ENCODE peak calls at places on chromosome 12, in eight cellular contexts. One of them, this sample, is unnamed.

GRCh38 chr12:128823216-128823915 is 392 bp downstream of the SLC15A4 start:
- DNase-seq in MM.1S: peak; percentile 10
- DNase-seq in tibial nerve: no peak
- DNase-seq in heart right ventricle: no peak
- DNase-seq in tibial artery: no peak
- DNase-seq in PC-3: peak; percentile 45
- DNase-seq in left ventricle myocardium inferior: peak; percentile 37
- DNase-seq in mammary epithelial cell: peak; percentile 48
- DNase-seq in this sample: peak; percentile 26

GRCh38 chr12:131001493-131001892 is 47.8 kb downstream of the ADGRD1 start:
- DNase-seq in MM.1S: no peak
- DNase-seq in tibial nerve: no peak
- DNase-seq in heart right ventricle: no peak
- DNase-seq in tibial artery: no peak
- DNase-seq in PC-3: no peak
- DNase-seq in left ventricle myocardium inferior: no peak
- DNase-seq in mammary epithelial cell: no peak
- DNase-seq in this sample: no peak

GRCh38 chr12:38744056-38744455 is 161.3 kb downstream of the CPNE8 start:
- DNase-seq in MM.1S: no peak
- DNase-seq in tibial nerve: no peak
- DNase-seq in heart right ventricle: no peak
- DNase-seq in tibial artery: no peak
- DNase-seq in PC-3: no peak
- DNase-seq in left ventricle myocardium inferior: no peak
- DNase-seq in mammary epithelial cell: no peak
- DNase-seq in this sample: no peak

GRCh38 chr12:3132636-3133409 is 55.6 kb downstream of the TSPAN9 start:
- DNase-seq in MM.1S: no peak
- DNase-seq in tibial nerve: no peak
- DNase-seq in heart right ventricle: peak; percentile 77
- DNase-seq in tibial artery: no peak
- DNase-seq in PC-3: no peak
- DNase-seq in left ventricle myocardium inferior: peak; percentile 71
- DNase-seq in mammary epithelial cell: no peak
- DNase-seq in this sample: no peak

GRCh38 chr12:103589517-103589916 is 2.4 kb downstream of the STAB2 start:
- DNase-seq in MM.1S: peak; percentile 48
- DNase-seq in tibial nerve: no peak
- DNase-seq in heart right ventricle: no peak
- DNase-seq in tibial artery: no peak
- DNase-seq in PC-3: no peak
- DNase-seq in left ventricle myocardium inferior: no peak
- DNase-seq in mammary epithelial cell: no peak
- DNase-seq in this sample: no peak

GRCh38 chr12:51932218-51933076 is 19.1 kb upstream of the ACVR1B start:
- DNase-seq in MM.1S: no peak
- DNase-seq in tibial nerve: no peak
- DNase-seq in heart right ventricle: no peak
- DNase-seq in tibial artery: no peak
- DNase-seq in PC-3: no peak
- DNase-seq in left ventricle myocardium inferior: no peak
- DNase-seq in mammary epithelial cell: no peak
- DNase-seq in this sample: no peak

GRCh38 chr12:59403259-59403932 is 192.4 kb upstream of the SLC16A7 start:
- DNase-seq in MM.1S: peak; percentile 56
- DNase-seq in tibial nerve: peak; percentile 23
- DNase-seq in heart right ventricle: peak; percentile 41
- DNase-seq in tibial artery: peak; percentile 66
- DNase-seq in PC-3: peak; percentile 77
- DNase-seq in left ventricle myocardium inferior: no peak
- DNase-seq in mammary epithelial cell: peak; percentile 42
- DNase-seq in this sample: no peak

GRCh38 chr12:62601765-62602444 is 135.3 kb downstream of the MON2 start:
- DNase-seq in MM.1S: peak; percentile 22
- DNase-seq in tibial nerve: no peak
- DNase-seq in heart right ventricle: no peak
- DNase-seq in tibial artery: no peak
- DNase-seq in PC-3: no peak
- DNase-seq in left ventricle myocardium inferior: no peak
- DNase-seq in mammary epithelial cell: no peak
- DNase-seq in this sample: no peak

GRCh38 chr12:2264622-2265306 is 212.0 kb downstream of the CACNA1C start:
- DNase-seq in MM.1S: no peak
- DNase-seq in tibial nerve: no peak
- DNase-seq in heart right ventricle: no peak
- DNase-seq in tibial artery: peak; percentile 75
- DNase-seq in PC-3: no peak
- DNase-seq in left ventricle myocardium inferior: no peak
- DNase-seq in mammary epithelial cell: peak; percentile 37
- DNase-seq in this sample: no peak

GRCh38 chr12:82650627-82651337 is 35.9 kb upstream of the TMTC2 start:
- DNase-seq in MM.1S: peak; percentile 75
- DNase-seq in tibial nerve: no peak
- DNase-seq in heart right ventricle: peak; percentile 33
- DNase-seq in tibial artery: no peak
- DNase-seq in PC-3: peak; percentile 98
- DNase-seq in left ventricle myocardium inferior: peak; percentile 33
- DNase-seq in mammary epithelial cell: peak; percentile 97
- DNase-seq in this sample: no peak

GRCh38 chr12:9039397-9039977 is 50.1 kb downstream of the KLRG1 start:
- DNase-seq in MM.1S: peak; percentile 68
- DNase-seq in tibial nerve: no peak
- DNase-seq in heart right ventricle: no peak
- DNase-seq in tibial artery: no peak
- DNase-seq in PC-3: peak; percentile 64
- DNase-seq in left ventricle myocardium inferior: no peak
- DNase-seq in mammary epithelial cell: peak; percentile 36
- DNase-seq in this sample: no peak

DNA sequence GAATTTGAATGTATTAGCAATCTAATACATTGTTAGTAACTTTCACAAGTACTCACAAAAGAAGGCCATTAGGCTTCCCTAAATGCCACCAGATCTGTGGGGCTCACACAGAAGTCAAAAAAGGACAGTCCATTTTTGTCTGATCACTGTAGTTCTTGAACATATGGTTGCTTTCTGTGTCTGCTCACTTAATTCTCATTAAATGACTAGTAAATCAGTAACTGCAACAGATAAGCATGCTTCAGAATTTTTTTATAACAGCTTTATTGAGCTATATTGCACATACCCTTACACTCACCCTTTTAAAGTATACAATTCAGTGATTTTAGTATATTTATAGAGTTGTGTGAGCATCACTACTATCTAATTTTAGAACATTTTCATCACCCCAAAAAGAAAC is 71.4 kb downstream of the DENND5B start:
- DNase-seq in MM.1S: no peak
- DNase-seq in tibial nerve: no peak
- DNase-seq in heart right ventricle: no peak
- DNase-seq in tibial artery: no peak
- DNase-seq in PC-3: no peak
- DNase-seq in left ventricle myocardium inferior: no peak
- DNase-seq in mammary epithelial cell: no peak
- DNase-seq in this sample: no peak
- H3K4me1 ChIP-seq in MM.1S: peaks cover 10% of the 10 kb centered on the region
- H3K4me1 ChIP-seq in tibial nerve: peaks cover 38% of the 10 kb centered on the region
- H3K4me1 ChIP-seq in heart right ventricle: peaks cover 63% of the 10 kb centered on the region
- H3K4me1 ChIP-seq in tibial artery: peaks cover 18% of the 10 kb centered on the region
- H3K4me1 ChIP-seq in PC-3: peaks cover 47% of the 10 kb centered on the region
- H3K4me1 ChIP-seq in left ventricle myocardium inferior: peaks cover 75% of the 10 kb centered on the region
- H3K4me1 ChIP-seq in mammary epithelial cell: peaks cover 28% of the 10 kb centered on the region
- H3K4me1 ChIP-seq in this sample: no peaks in the 10 kb centered on the region

GRCh38 chr12:6965714-6966113 is 4.8 kb downstream of the PHB2 start:
- DNase-seq in MM.1S: no peak
- DNase-seq in tibial nerve: no peak
- DNase-seq in heart right ventricle: no peak
- DNase-seq in tibial artery: no peak
- DNase-seq in PC-3: no peak
- DNase-seq in left ventricle myocardium inferior: no peak
- DNase-seq in mammary epithelial cell: no peak
- DNase-seq in this sample: no peak

GRCh38 chr12:6965026-6965661 is 5.3 kb downstream of the PHB2 start:
- DNase-seq in MM.1S: peak; percentile 86
- DNase-seq in tibial nerve: no peak
- DNase-seq in heart right ventricle: peak; percentile 90
- DNase-seq in tibial artery: peak; percentile 89
- DNase-seq in PC-3: peak; percentile 64
- DNase-seq in left ventricle myocardium inferior: peak; percentile 87
- DNase-seq in mammary epithelial cell: peak; percentile 82
- DNase-seq in this sample: peak; percentile 81

GRCh38 chr12:6964605-6965025 is 5.8 kb downstream of the PHB2 start:
- DNase-seq in MM.1S: peak; percentile 5
- DNase-seq in tibial nerve: no peak
- DNase-seq in heart right ventricle: no peak
- DNase-seq in tibial artery: no peak
- DNase-seq in PC-3: no peak
- DNase-seq in left ventricle myocardium inferior: no peak
- DNase-seq in mammary epithelial cell: no peak
- DNase-seq in this sample: no peak

GRCh38 chr12:6967548-6968100 is 2.8 kb downstream of the PHB2 start:
- DNase-seq in MM.1S: no peak
- DNase-seq in tibial nerve: no peak
- DNase-seq in heart right ventricle: no peak
- DNase-seq in tibial artery: no peak
- DNase-seq in PC-3: no peak
- DNase-seq in left ventricle myocardium inferior: no peak
- DNase-seq in mammary epithelial cell: no peak
- DNase-seq in this sample: no peak

GRCh38 chr12:6966351-6966750 is 4.1 kb downstream of the PHB2 start:
- DNase-seq in MM.1S: peak; percentile 3
- DNase-seq in tibial nerve: no peak
- DNase-seq in heart right ventricle: no peak
- DNase-seq in tibial artery: no peak
- DNase-seq in PC-3: no peak
- DNase-seq in left ventricle myocardium inferior: no peak
- DNase-seq in mammary epithelial cell: no peak
- DNase-seq in this sample: no peak
- H3K4me1 ChIP-seq in MM.1S: peaks cover 37% of the 10 kb centered on the region
- H3K4me1 ChIP-seq in tibial nerve: peaks cover 62% of the 10 kb centered on the region
- H3K4me1 ChIP-seq in heart right ventricle: peaks cover 44% of the 10 kb centered on the region
- H3K4me1 ChIP-seq in tibial artery: peaks cover 46% of the 10 kb centered on the region
- H3K4me1 ChIP-seq in PC-3: peaks cover 23% of the 10 kb centered on the region
- H3K4me1 ChIP-seq in left ventricle myocardium inferior: peaks cover 67% of the 10 kb centered on the region
- H3K4me1 ChIP-seq in mammary epithelial cell: peaks cover 43% of the 10 kb centered on the region
- H3K4me1 ChIP-seq in this sample: peaks cover 47% of the 10 kb centered on the region

GRCh38 chr12:68624933-68625332 is 14.2 kb downstream of the RAP1B start:
- DNase-seq in MM.1S: no peak
- DNase-seq in tibial nerve: no peak
- DNase-seq in heart right ventricle: no peak
- DNase-seq in tibial artery: no peak
- DNase-seq in PC-3: no peak
- DNase-seq in left ventricle myocardium inferior: no peak
- DNase-seq in mammary epithelial cell: no peak
- DNase-seq in this sample: no peak
- H3K4me1 ChIP-seq in MM.1S: peaks cover 41% of the 10 kb centered on the region
- H3K4me1 ChIP-seq in tibial nerve: peaks cover 64% of the 10 kb centered on the region
- H3K4me1 ChIP-seq in heart right ventricle: peaks cover 60% of the 10 kb centered on the region
- H3K4me1 ChIP-seq in tibial artery: peaks cover 47% of the 10 kb centered on the region
- H3K4me1 ChIP-seq in PC-3: peaks cover 4% of the 10 kb centered on the region
- H3K4me1 ChIP-seq in left ventricle myocardium inferior: peaks cover 65% of the 10 kb centered on the region
- H3K4me1 ChIP-seq in mammary epithelial cell: peaks cover 21% of the 10 kb centered on the region
- H3K4me1 ChIP-seq in this sample: peaks cover 72% of the 10 kb centered on the region

GRCh38 chr12:132494294-132495164 is 4.6 kb downstream of the FBRSL1 start:
- DNase-seq in MM.1S: no peak
- DNase-seq in tibial nerve: no peak
- DNase-seq in heart right ventricle: no peak
- DNase-seq in tibial artery: no peak
- DNase-seq in PC-3: peak; percentile 46
- DNase-seq in left ventricle myocardium inferior: no peak
- DNase-seq in mammary epithelial cell: no peak
- DNase-seq in this sample: no peak
- H3K4me1 ChIP-seq in MM.1S: no peaks in the 10 kb centered on the region
- H3K4me1 ChIP-seq in tibial nerve: peaks cover 87% of the 10 kb centered on the region
- H3K4me1 ChIP-seq in heart right ventricle: peaks cover 89% of the 10 kb centered on the region
- H3K4me1 ChIP-seq in tibial artery: peaks cover 83% of the 10 kb centered on the region
- H3K4me1 ChIP-seq in PC-3: peaks cover 31% of the 10 kb centered on the region
- H3K4me1 ChIP-seq in left ventricle myocardium inferior: peaks cover 90% of the 10 kb centered on the region
- H3K4me1 ChIP-seq in mammary epithelial cell: peaks cover 42% of the 10 kb centered on the region
- H3K4me1 ChIP-seq in this sample: peaks cover 66% of the 10 kb centered on the region

DNA sequence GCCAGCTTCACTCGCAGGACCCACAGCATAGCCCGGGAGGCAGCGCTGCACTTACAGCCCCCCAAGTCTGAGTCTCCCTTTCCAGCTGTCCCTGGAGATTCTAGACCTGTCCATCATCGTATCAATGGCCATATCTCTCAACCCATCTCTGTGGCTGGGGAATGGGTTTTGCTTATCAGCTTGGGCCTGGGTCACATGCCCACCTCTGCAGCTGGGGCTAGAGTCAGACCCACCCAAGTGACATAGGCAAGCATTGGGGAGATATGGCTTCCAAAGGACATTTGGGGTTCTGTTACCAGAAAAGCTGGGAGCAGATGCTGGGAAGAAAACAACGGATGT is 14.0 kb downstream of the P2RX4 start:
- DNase-seq in MM.1S: no peak
- DNase-seq in tibial nerve: no peak
- DNase-seq in heart right ventricle: no peak
- DNase-seq in tibial artery: no peak
- DNase-seq in PC-3: no peak
- DNase-seq in left ventricle myocardium inferior: no peak
- DNase-seq in mammary epithelial cell: no peak
- DNase-seq in this sample: no peak
- H3K4me1 ChIP-seq in MM.1S: peaks cover 4% of the 10 kb centered on the region
- H3K4me1 ChIP-seq in tibial nerve: no peaks in the 10 kb centered on the region
- H3K4me1 ChIP-seq in heart right ventricle: no peaks in the 10 kb centered on the region
- H3K4me1 ChIP-seq in tibial artery: no peaks in the 10 kb centered on the region
- H3K4me1 ChIP-seq in PC-3: peaks cover 12% of the 10 kb centered on the region
- H3K4me1 ChIP-seq in left ventricle myocardium inferior: no peaks in the 10 kb centered on the region
- H3K4me1 ChIP-seq in mammary epithelial cell: no peaks in the 10 kb centered on the region
- H3K4me1 ChIP-seq in this sample: peaks cover 46% of the 10 kb centered on the region

GRCh38 chr12:53199700-53200099 is 7.4 kb downstream of the ITGB7 start:
- DNase-seq in MM.1S: peak; percentile 39
- DNase-seq in tibial nerve: no peak
- DNase-seq in heart right ventricle: no peak
- DNase-seq in tibial artery: no peak
- DNase-seq in PC-3: no peak
- DNase-seq in left ventricle myocardium inferior: no peak
- DNase-seq in mammary epithelial cell: no peak
- DNase-seq in this sample: no peak
- H3K4me1 ChIP-seq in MM.1S: peaks cover 38% of the 10 kb centered on the region
- H3K4me1 ChIP-seq in tibial nerve: peaks cover 18% of the 10 kb centered on the region
- H3K4me1 ChIP-seq in heart right ventricle: peaks cover 11% of the 10 kb centered on the region
- H3K4me1 ChIP-seq in tibial artery: peaks cover 9% of the 10 kb centered on the region
- H3K4me1 ChIP-seq in PC-3: peaks cover 10% of the 10 kb centered on the region
- H3K4me1 ChIP-seq in left ventricle myocardium inferior: peaks cover 14% of the 10 kb centered on the region
- H3K4me1 ChIP-seq in mammary epithelial cell: peaks cover 12% of the 10 kb centered on the region
- H3K4me1 ChIP-seq in this sample: peaks cover 80% of the 10 kb centered on the region

GRCh38 chr12:110577717-110578521 is 5.2 kb downstream of the PPTC7 start:
- DNase-seq in MM.1S: no peak
- DNase-seq in tibial nerve: no peak
- DNase-seq in heart right ventricle: no peak
- DNase-seq in tibial artery: no peak
- DNase-seq in PC-3: peak; percentile 99
- DNase-seq in left ventricle myocardium inferior: no peak
- DNase-seq in mammary epithelial cell: peak; percentile 99
- DNase-seq in this sample: peak; percentile 37
- H3K4me1 ChIP-seq in MM.1S: peaks cover 4% of the 10 kb centered on the region
- H3K4me1 ChIP-seq in tibial nerve: peaks cover 70% of the 10 kb centered on the region
- H3K4me1 ChIP-seq in heart right ventricle: peaks cover 87% of the 10 kb centered on the region
- H3K4me1 ChIP-seq in tibial artery: peaks cover 53% of the 10 kb centered on the region
- H3K4me1 ChIP-seq in PC-3: peaks cover 51% of the 10 kb centered on the region
- H3K4me1 ChIP-seq in left ventricle myocardium inferior: peaks cover 98% of the 10 kb centered on the region
- H3K4me1 ChIP-seq in mammary epithelial cell: peaks cover 45% of the 10 kb centered on the region
- H3K4me1 ChIP-seq in this sample: peaks cover 71% of the 10 kb centered on the region

DNA sequence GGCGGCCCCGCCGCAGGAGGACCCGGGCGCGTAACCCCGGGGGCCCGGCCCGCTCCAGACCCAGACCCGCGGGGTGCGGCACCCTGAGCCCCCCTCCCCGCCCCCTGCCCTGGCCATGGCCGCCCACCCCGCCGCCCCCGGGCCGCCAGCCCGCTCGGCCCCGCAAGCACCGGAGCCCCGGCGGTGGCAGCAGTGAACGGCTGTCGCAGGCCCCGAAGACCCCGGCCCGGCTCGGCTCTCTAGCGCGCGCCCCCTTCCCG is 221 bp downstream of the MARCHF9 start:
- DNase-seq in MM.1S: no peak
- DNase-seq in tibial nerve: no peak
- DNase-seq in heart right ventricle: no peak
- DNase-seq in tibial artery: no peak
- DNase-seq in PC-3: no peak
- DNase-seq in left ventricle myocardium inferior: no peak
- DNase-seq in mammary epithelial cell: no peak
- DNase-seq in this sample: no peak
- H3K4me1 ChIP-seq in MM.1S: peaks cover 31% of the 10 kb centered on the region
- H3K4me1 ChIP-seq in tibial nerve: peaks cover 51% of the 10 kb centered on the region
- H3K4me1 ChIP-seq in heart right ventricle: peaks cover 39% of the 10 kb centered on the region
- H3K4me1 ChIP-seq in tibial artery: peaks cover 30% of the 10 kb centered on the region
- H3K4me1 ChIP-seq in PC-3: peaks cover 31% of the 10 kb centered on the region
- H3K4me1 ChIP-seq in left ventricle myocardium inferior: peaks cover 53% of the 10 kb centered on the region
- H3K4me1 ChIP-seq in mammary epithelial cell: peaks cover 35% of the 10 kb centered on the region
- H3K4me1 ChIP-seq in this sample: peaks cover 50% of the 10 kb centered on the region

This sample was measured in CD8-positive, alpha-beta memory T cell.